ENCODE peak calls at places on chromosome 12, in six cellular contexts. C, S, G, R, H and X are unnamed samples.

GRCh38 chr12:91529829-91530228 is 347.2 kb upstream of the DCN start:
- DNase-seq in S (peak), R (no peak), H (no peak), C (no peak), G (no peak), X (no peak)

GRCh38 chr12:45381351-45381750 is 165.5 kb downstream of the ANO6 start:
- DNase-seq in S (no peak), R (no peak), C (no peak), G (no peak), H (no peak), X (no peak)

GRCh38 chr12:69894800-69895199 is 69.8 kb downstream of the MYRFL start:
- DNase-seq in G (no peak), H (no peak), S (no peak), R (peak), C (no peak), X (no peak)

GRCh38 chr12:93154753-93155475 is 222.8 kb upstream of the NUDT4 start:
- DNase-seq in S (no peak), H (no peak), C (no peak), G (no peak), R (no peak), X (no peak)

GRCh38 chr12:13171921-13172859 is 24.3 kb upstream of the EMP1 start:
- DNase-seq in G (no peak), H (no peak), R (peak), C (peak), S (peak), X (peak)

GRCh38 chr12:24078318-24078765 is 128.9 kb upstream of the SOX5 start:
- DNase-seq in G (no peak), R (peak), S (no peak), H (no peak), C (peak), X (no peak)

GRCh38 chr12:27899151-27899661 is 73.3 kb downstream of the PTHLH start:
- DNase-seq in H (no peak), G (no peak), S (no peak), C (no peak), R (no peak), X (no peak)

GRCh38 chr12:105567061-105567460 is 236.6 kb downstream of the C12orf75 start:
- DNase-seq in R (no peak), H (no peak), C (no peak), G (no peak), S (no peak), X (no peak)

GRCh38 chr12:120583478-120584030 is 2.4 kb upstream of the POP5 start:
- DNase-seq in S (peak), C (peak), G (peak), H (peak), R (peak), X (peak)

GRCh38 chr12:13631873-13632272 is 349.5 kb downstream of the GRIN2B start:
- DNase-seq in R (no peak), H (no peak), C (no peak), G (no peak), S (no peak), X (no peak)

GRCh38 chr12:109393437-109394345 is 46.0 kb downstream of the MYO1H start:
- DNase-seq in S (peak), C (peak), G (peak), R (peak), H (peak), X (peak)

GRCh38 chr12:25276199-25276937 is 25.6 kb upstream of the KRAS start:
- DNase-seq in S (peak), G (no peak), C (peak), R (no peak), H (no peak), X (no peak)

GRCh38 chr12:94770777-94771176 is 120.4 kb upstream of the TMCC3 start:
- DNase-seq in H (no peak), S (peak), C (no peak), R (peak), G (no peak), X (no peak)

GRCh38 chr12:49327368-49327767 is 4.3 kb downstream of the TROAP start:
- DNase-seq in R (no peak), S (no peak), C (no peak), H (no peak), G (no peak), X (no peak)

GRCh38 chr12:53563452-53563851 is 56.2 kb upstream of the NPFF start:
- DNase-seq in S (no peak), R (no peak), G (no peak), C (no peak), H (no peak), X (no peak)

GRCh38 chr12:106227641-106228319 is 20.0 kb downstream of the CKAP4 start:
- DNase-seq in R (no peak), C (peak), S (peak), G (no peak), H (no peak), X (no peak)

GRCh38 chr12:24902521-24903304 is 46.2 kb downstream of the BCAT1 start:
- DNase-seq in R (peak), H (no peak), C (no peak), S (no peak), G (no peak), X (peak)

GRCh38 chr12:123106640-123107359 is 44.1 kb downstream of the PITPNM2 start:
- DNase-seq in H (no peak), R (peak), G (no peak), C (peak), S (no peak), X (no peak)

GRCh38 chr12:80107221-80107620 is 7.9 kb downstream of the OTOGL start:
- DNase-seq in R (no peak), H (no peak), G (no peak), S (no peak), C (no peak), X (no peak)